ENCODE peak calls at places on chromosome 1, in seven cellular contexts. J is transverse colon; X is sigmoid colon; Y is amniotic stem cell; N is activated naive CD4-positive, alpha-beta T cell treated with Interleukin-2 at 50 U/mL for 16 hours; F is SW 1271; O is ovary. I is an unnamed sample.

GRCh38 chr1:90710579-90711536 is 6.2 kb downstream of the BARHL2 start:
- DNase-seq in J (no peak), X (no peak), Y (no peak), N (no peak), F (no peak), O (no peak), I (no peak)

GRCh38 chr1:1779691-1780597 is 1.7 kb upstream of the NADK start:
- DNase-seq in J (peak), X (no peak), Y (no peak), N (peak), F (no peak), O (peak), I (no peak)

GRCh38 chr1:221206076-221206475 is 326.8 kb downstream of the HLX start:
- DNase-seq in J (no peak), X (no peak), Y (no peak), N (no peak), F (no peak), O (no peak), I (no peak)

GRCh38 chr1:17567582-17567981 is 28.1 kb downstream of the ARHGEF10L start:
- DNase-seq in J (no peak), X (peak), Y (no peak), N (no peak), F (no peak), O (peak), I (no peak)

GRCh38 chr1:118148034-118148433 is 37.0 kb downstream of the SPAG17 start:
- DNase-seq in J (no peak), X (no peak), Y (no peak), N (no peak), F (no peak), O (no peak), I (no peak)

GRCh38 chr1:32339363-32339978 is 3.4 kb upstream of the MARCKSL1 start:
- DNase-seq in J (no peak), X (no peak), Y (peak), N (peak), F (no peak), O (no peak), I (no peak)

GRCh38 chr1:221294244-221294643 is 415.0 kb downstream of the HLX start:
- DNase-seq in J (no peak), X (no peak), Y (no peak), N (no peak), F (no peak), O (no peak), I (no peak)

GRCh38 chr1:221887091-221887746 is 145.3 kb upstream of the DUSP10 start:
- DNase-seq in J (peak), X (peak), Y (peak), N (no peak), F (no peak), O (no peak), I (no peak)

GRCh38 chr1:202967684-202968281 is 726 bp upstream of the CYB5R1 start:
- DNase-seq in J (peak), X (no peak), Y (no peak), N (no peak), F (no peak), O (no peak), I (no peak)

I was measured in glomerular endothelial cell.